ENCODE peak calls at places on chromosomes 11 and 22, in four cellular contexts. N, E, R and F are unnamed samples.

GRCh38 chr11:92859290-92859689 is 110.2 kb upstream of the MTNR1B start:
- DNase-seq in E (no peak), N (no peak), R (no peak), F (no peak)

GRCh38 chr11:104443387-104443786 is 279.4 kb upstream of the PDGFD start:
- DNase-seq in E (no peak), N (no peak), R (no peak), F (no peak)

GRCh38 chr11:66006891-66007176 is 4.5 kb downstream of the BANF1 start:
- DNase-seq in R (no peak), N (no peak), E (no peak), F (no peak)

GRCh38 chr11:116255234-116255953 is 517.4 kb downstream of the BUD13 start:
- DNase-seq in R (no peak), N (no peak), E (no peak), F (no peak)

GRCh38 chr11:29452131-29452530 is 564.7 kb downstream of the KCNA4 start:
- DNase-seq in N (no peak), E (no peak), R (no peak), F (no peak)

GRCh38 chr11:26331911-26332571 is at the start of gene ANO3:
- DNase-seq in N (peak), R (no peak), E (no peak), F (peak)

GRCh38 chr11:94175545-94175944 is 46.9 kb downstream of the PANX1 start:
- DNase-seq in N (no peak), E (no peak), R (no peak), F (no peak)

GRCh38 chr11:66559141-66559861 is 9.1 kb downstream of the CTSF start:
- DNase-seq in R (no peak), E (no peak), N (no peak), F (no peak)

GRCh38 chr11:57460756-57461749 is 725 bp downstream of the RTN4RL2 start:
- DNase-seq in E (no peak), R (no peak), N (peak), F (no peak)

GRCh38 chr11:45374632-45375031 is 88.5 kb upstream of the SYT13 start:
- DNase-seq in R (no peak), E (no peak), N (no peak), F (no peak)

GRCh38 chr11:58530236-58530635 is 22.3 kb upstream of the OR5B21 start:
- DNase-seq in R (no peak), N (no peak), E (no peak), F (no peak)

GRCh38 chr22:18154821-18155390 is 4.9 kb downstream of the USP18 start:
- DNase-seq in E (no peak), N (no peak), R (no peak), F (no peak)

GRCh38 chr22:30371321-30371720 is 14.5 kb downstream of the CCDC157 start:
- DNase-seq in R (no peak), N (no peak), E (no peak), F (no peak)

GRCh38 chr22:41782316-41782715 is 18.2 kb upstream of the CCDC134 start:
- DNase-seq in R (no peak), N (no peak), E (no peak), F (no peak)

GRCh38 chr22:42344391-42344861 is 74.0 kb upstream of the TCF20 start:
- DNase-seq in R (no peak), E (no peak), N (peak), F (no peak)

GRCh38 chr11:83827940-83828554 is 541.9 kb upstream of the CCDC90B start:
- DNase-seq in R (no peak), N (no peak), E (peak), F (peak)

GRCh38 chr11:2390871-2391662 is 9.5 kb upstream of the TSSC4 start:
- DNase-seq in E (no peak), R (no peak), N (no peak), F (peak)

GRCh38 chr22:32754413-32755041 is 47.0 kb upstream of the TIMP3 start:
- DNase-seq in R (no peak), E (no peak), N (no peak), F (no peak)

DNA sequence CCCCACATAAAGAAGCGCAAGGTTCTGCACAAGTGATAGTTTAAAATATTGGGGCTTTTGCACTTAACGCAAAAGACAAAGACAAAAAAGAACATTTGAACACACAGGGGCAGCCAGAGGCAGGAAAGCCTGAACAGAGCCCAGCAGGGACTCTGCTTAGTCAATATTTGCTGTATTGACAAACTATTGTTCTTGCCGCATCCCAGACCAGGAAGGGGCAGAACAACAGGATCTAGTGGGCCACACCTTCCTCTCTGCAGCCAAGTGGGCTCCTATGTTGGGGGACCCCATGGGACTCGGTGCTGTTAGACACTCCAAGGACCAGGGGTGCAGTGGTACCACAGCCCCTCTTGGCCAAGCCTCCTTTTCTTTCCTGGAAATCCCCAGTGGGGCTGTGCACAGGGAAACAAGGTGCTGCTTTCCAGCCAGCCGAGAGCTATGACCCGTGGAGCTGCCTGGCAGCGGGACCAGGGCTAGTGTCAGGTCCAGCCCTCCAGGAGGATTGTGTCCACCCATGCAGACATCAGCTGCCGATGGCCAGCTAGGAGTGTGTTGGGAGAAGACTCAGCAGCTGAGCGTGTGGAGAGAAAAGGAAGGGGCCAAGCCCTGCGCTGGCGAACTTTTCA is 43.3 kb upstream of the ANO1 start:
- DNase-seq in R (no peak), E (no peak), N (peak), F (no peak)
- TF ChIP-seq YY1 in R (no peak), E (no peak), N (no peak), F (no peak)

GRCh38 chr22:39177456-39177775 is 24.9 kb upstream of the CBX7 start:
- DNase-seq in R (no peak), E (no peak), N (no peak), F (no peak)
- TF ChIP-seq ZNF274 in R (no peak), E (no peak), N (no peak), F (no peak)

DNA sequence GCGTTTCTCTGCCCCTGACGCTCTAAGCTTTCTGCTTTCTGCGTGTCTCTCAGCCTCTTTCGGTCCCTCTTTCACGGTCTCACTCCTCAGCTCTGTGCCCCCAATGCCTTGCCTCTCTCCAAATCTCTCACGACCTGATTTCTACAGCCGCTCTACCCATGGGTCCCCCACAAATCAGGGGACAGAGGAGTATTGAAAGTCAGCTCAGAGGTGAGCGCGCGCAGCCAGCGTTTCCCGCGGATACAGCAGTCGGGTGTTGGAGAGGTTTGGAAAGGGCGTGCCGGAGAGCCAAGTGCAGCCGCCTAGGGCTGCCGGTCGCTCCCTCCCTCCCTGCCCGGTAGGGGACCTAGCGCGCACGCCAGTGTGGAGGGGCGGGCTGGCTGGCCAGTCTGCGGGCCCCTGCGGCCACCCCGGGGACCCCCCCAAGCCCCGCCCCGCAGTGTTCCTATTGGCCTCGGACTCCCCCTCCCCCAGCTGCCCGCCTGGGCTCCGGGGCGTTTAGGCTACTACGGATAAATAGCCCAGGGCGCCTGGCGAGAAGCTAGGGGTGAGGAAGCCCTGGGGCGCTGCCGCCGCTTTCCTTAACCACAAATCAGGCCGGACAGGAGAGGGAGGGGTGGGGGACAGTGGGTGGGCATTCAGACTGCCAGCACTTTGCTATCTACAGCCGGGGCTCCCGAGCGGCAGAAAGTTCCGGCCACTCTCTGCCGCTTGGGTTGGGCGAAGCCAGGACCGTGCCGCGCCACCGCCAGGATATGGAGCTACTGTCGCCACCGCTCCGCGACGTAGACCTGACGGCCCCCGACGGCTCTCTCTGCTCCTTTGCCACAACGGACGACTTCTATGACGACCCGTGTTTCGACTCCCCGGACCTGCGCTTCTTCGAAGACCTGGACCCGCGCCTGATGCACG is at the start of gene MYOD1:
- DNase-seq in R (no peak), E (no peak), N (peak), F (no peak)
- H3K4me3 ChIP-seq in R (no peak), E (no peak), N (peak), F (peak)

GRCh38 chr11:10456519-10456918 is 1.5 kb downstream of the AMPD3 start:
- DNase-seq in E (no peak), R (no peak), N (no peak), F (no peak)
- TF ChIP-seq YY1 in E (no peak), R (no peak), N (no peak), F (no peak)

DNA sequence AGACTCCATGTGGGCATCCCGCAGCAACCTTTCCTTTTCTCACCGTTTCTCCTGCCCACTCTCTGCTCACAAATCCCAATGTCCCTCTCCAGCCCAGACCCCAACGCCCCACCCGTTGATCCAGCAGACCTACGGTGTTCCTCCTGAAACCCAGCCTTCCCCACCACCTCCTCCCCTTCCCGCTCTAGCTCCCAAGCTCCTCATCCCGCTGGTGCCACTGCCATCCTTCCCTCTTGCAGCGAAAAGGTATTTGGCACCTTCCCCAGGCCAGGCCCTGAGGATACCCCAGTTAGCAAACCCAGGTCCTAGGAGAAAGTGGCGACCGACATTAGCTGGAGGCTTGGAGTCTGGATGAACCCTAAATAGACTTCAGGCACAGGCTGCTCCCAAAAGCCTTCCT is 84.0 kb upstream of the RTL6 start:
- DNase-seq in N (no peak), R (no peak), E (no peak), F (no peak)
- TF ChIP-seq ZNF274 in N (no peak), R (no peak), E (no peak), F (no peak)

GRCh38 chr22:22371031-22371541 is 126.5 kb downstream of the VPREB1 start:
- DNase-seq in E (no peak), R (no peak), N (no peak), F (no peak)
- H3K4me3 ChIP-seq in E (no peak), R (no peak), N (no peak), F (no peak)

GRCh38 chr22:46518542-46519325 is 18.7 kb downstream of the CELSR1 start:
- DNase-seq in R (no peak), N (no peak), E (no peak), F (no peak)

GRCh38 chr22:46522743-46523300 is 14.6 kb downstream of the CELSR1 start:
- DNase-seq in R (no peak), N (no peak), E (no peak), F (no peak)

GRCh38 chr22:46521994-46522393 is 15.4 kb downstream of the CELSR1 start:
- DNase-seq in R (no peak), N (no peak), E (no peak), F (no peak)

GRCh38 chr22:46519377-46519776 is 18.0 kb downstream of the CELSR1 start:
- DNase-seq in N (no peak), E (no peak), R (no peak), F (no peak)

DNA sequence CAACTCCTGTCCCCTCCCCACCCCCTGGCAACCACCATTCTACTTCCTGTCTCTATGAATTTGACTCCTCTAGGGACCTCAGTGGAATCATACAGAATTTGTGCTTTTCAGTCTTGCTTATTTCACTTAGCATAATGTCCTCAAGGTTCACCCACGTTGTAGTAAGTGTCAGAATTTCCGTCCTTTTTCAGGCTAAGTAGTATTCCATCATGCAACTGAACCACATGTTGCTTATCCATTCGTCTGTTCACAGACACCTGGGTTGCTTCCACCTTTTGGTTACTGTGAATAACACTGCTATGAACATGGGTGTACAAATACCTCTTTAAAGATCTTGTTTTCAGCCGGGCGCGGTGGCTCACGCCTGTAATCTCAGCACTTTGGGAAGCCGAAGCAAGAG is 16.5 kb downstream of the CELSR1 start:
- DNase-seq in N (no peak), R (no peak), E (no peak), F (no peak)
- TF ChIP-seq YY1 in N (no peak), R (no peak), E (no peak), F (no peak)